ENCODE peak calls at places on chromosome X, in four cellular contexts. One of them, this sample, is unnamed.

GRCh38 chrX:112945796-112946195 is 105.2 kb upstream of the AMOT start:
- DNase-seq in CD8-positive, alpha-beta T cell: no peak
- DNase-seq in GM23248: no peak
- DNase-seq in adipocyte: no peak
- DNase-seq in this sample: no peak

GRCh38 chrX:73262991-73263390 is 48.3 kb upstream of the NAP1L2 start:
- DNase-seq in CD8-positive, alpha-beta T cell: no peak
- DNase-seq in GM23248: peak; percentile 20
- DNase-seq in adipocyte: peak; percentile 10
- DNase-seq in this sample: no peak

GRCh38 chrX:153651540-153652079 is 4.6 kb downstream of the DUSP9 start:
- DNase-seq in CD8-positive, alpha-beta T cell: peak; percentile 44
- DNase-seq in GM23248: peak; percentile 28
- DNase-seq in adipocyte: no peak
- DNase-seq in this sample: no peak

GRCh38 chrX:7233632-7234406 is 85.9 kb upstream of the PUDP start:
- DNase-seq in CD8-positive, alpha-beta T cell: no peak
- DNase-seq in GM23248: no peak
- DNase-seq in adipocyte: peak; percentile 11
- DNase-seq in this sample: no peak

GRCh38 chrX:144612076-144612475 is 635.2 kb upstream of the SPANXN1 start:
- DNase-seq in CD8-positive, alpha-beta T cell: no peak
- DNase-seq in GM23248: no peak
- DNase-seq in adipocyte: no peak
- DNase-seq in this sample: no peak

GRCh38 chrX:13489451-13489850 is 80.0 kb upstream of the EGFL6 start:
- DNase-seq in CD8-positive, alpha-beta T cell: no peak
- DNase-seq in GM23248: peak; percentile 82
- DNase-seq in adipocyte: peak; percentile 61
- DNase-seq in this sample: no peak

GRCh38 chrX:151825927-151826471 is 86.7 kb upstream of the MAGEA4 start:
- DNase-seq in CD8-positive, alpha-beta T cell: no peak
- DNase-seq in GM23248: peak; percentile 90
- DNase-seq in adipocyte: peak; percentile 91
- DNase-seq in this sample: no peak

GRCh38 chrX:105323951-105324350 is 103.5 kb upstream of the TEX13A start:
- DNase-seq in CD8-positive, alpha-beta T cell: no peak
- DNase-seq in GM23248: no peak
- DNase-seq in adipocyte: peak; percentile 59
- DNase-seq in this sample: no peak

GRCh38 chrX:77937291-77937690 is 26.8 kb downstream of the ATP7A start:
- DNase-seq in CD8-positive, alpha-beta T cell: no peak
- DNase-seq in GM23248: peak; percentile 23
- DNase-seq in adipocyte: peak; percentile 47
- DNase-seq in this sample: no peak

GRCh38 chrX:152656890-152657289 is 19.2 kb downstream of the GABRQ start:
- DNase-seq in CD8-positive, alpha-beta T cell: no peak
- DNase-seq in GM23248: no peak
- DNase-seq in adipocyte: no peak
- DNase-seq in this sample: no peak

GRCh38 chrX:110462957-110463356 is 104.3 kb downstream of the RTL9 start:
- DNase-seq in CD8-positive, alpha-beta T cell: no peak
- DNase-seq in GM23248: peak; percentile 14
- DNase-seq in adipocyte: no peak
- DNase-seq in this sample: no peak

GRCh38 chrX:145549476-145549875 is 268.2 kb upstream of the SLITRK2 start:
- DNase-seq in CD8-positive, alpha-beta T cell: no peak
- DNase-seq in GM23248: no peak
- DNase-seq in adipocyte: no peak
- DNase-seq in this sample: no peak

GRCh38 chrX:25344191-25344936 is 328.6 kb upstream of the ARX start:
- DNase-seq in CD8-positive, alpha-beta T cell: no peak
- DNase-seq in GM23248: no peak
- DNase-seq in adipocyte: no peak
- DNase-seq in this sample: no peak

GRCh38 chrX:152632445-152633097 is 5.1 kb upstream of the GABRQ start:
- DNase-seq in CD8-positive, alpha-beta T cell: no peak
- DNase-seq in GM23248: peak; percentile 49
- DNase-seq in adipocyte: peak; percentile 76
- DNase-seq in this sample: peak; percentile 26

GRCh38 chrX:139933904-139934303 is 1.1 kb upstream of the ATP11C start:
- DNase-seq in CD8-positive, alpha-beta T cell: no peak
- DNase-seq in GM23248: no peak
- DNase-seq in adipocyte: no peak
- DNase-seq in this sample: peak; percentile 19

GRCh38 chrX:70476934-70477733 is 32.5 kb downstream of the DLG3 start:
- DNase-seq in CD8-positive, alpha-beta T cell: no peak
- DNase-seq in GM23248: peak; percentile 56
- DNase-seq in adipocyte: peak; percentile 68
- DNase-seq in this sample: peak; percentile 82

GRCh38 chrX:28590394-28590793 is 3.1 kb downstream of the IL1RAPL1 start:
- DNase-seq in CD8-positive, alpha-beta T cell: no peak
- DNase-seq in GM23248: no peak
- DNase-seq in adipocyte: peak; percentile 13
- DNase-seq in this sample: no peak

GRCh38 chrX:28586891-28587635 is at the start of gene IL1RAPL1:
- DNase-seq in CD8-positive, alpha-beta T cell: no peak
- DNase-seq in GM23248: peak; percentile 38
- DNase-seq in adipocyte: peak; percentile 73
- DNase-seq in this sample: peak; percentile 11

GRCh38 chrX:28589048-28589447 is 1.8 kb downstream of the IL1RAPL1 start:
- DNase-seq in CD8-positive, alpha-beta T cell: no peak
- DNase-seq in GM23248: no peak
- DNase-seq in adipocyte: no peak
- DNase-seq in this sample: no peak

GRCh38 chrX:28595346-28595745 is 8.1 kb downstream of the IL1RAPL1 start:
- DNase-seq in CD8-positive, alpha-beta T cell: no peak
- DNase-seq in GM23248: no peak
- DNase-seq in adipocyte: no peak
- DNase-seq in this sample: no peak

DNA sequence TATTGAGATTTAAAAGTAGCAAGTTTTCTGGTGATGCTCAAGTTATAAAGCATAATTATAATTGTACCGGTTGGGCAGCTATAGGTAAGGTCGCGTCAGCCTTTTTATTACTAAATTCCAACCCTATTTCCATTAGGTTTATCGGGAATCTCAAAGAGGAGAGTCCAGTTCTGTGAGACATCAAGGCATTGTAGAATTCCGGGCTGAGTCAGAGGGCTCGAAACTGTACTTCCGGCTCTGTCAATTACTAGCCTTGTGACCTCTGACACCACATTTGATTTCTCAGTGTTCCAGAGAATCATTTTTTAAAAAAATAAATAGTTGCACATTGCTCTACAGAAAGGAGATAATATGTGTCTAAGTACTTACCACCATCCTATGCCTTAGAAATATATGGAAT is 4.3 kb downstream of the IL1RAPL1 start:
- DNase-seq in CD8-positive, alpha-beta T cell: no peak
- DNase-seq in GM23248: no peak
- DNase-seq in adipocyte: no peak
- DNase-seq in this sample: no peak
- H3K4me3 ChIP-seq in CD8-positive, alpha-beta T cell: no peak overlapping the region
- H3K4me3 ChIP-seq in GM23248: no peak overlapping the region
- H3K4me3 ChIP-seq in adipocyte: no peak overlapping the region
- H3K4me3 ChIP-seq in this sample: no peak overlapping the region

DNA sequence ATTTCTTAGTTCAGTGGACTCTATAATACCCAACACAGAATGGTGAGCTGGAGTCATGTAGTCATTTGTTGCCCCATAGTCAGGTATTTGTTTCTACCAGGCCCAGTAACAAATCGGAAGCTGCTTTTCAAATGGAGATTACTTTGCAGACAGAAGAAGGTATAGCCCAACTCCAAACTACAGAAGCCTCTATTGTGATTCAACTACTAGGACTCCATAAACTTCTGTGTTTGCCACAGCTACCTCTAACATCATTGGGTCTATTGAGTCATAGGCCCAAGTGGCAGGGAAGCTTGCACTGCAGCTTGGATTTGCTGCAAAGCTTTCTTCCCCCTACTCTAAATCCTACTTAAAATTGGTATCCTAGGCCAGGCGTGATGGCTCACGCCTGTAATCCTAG is 148.8 kb upstream of the STK26 start:
- DNase-seq in CD8-positive, alpha-beta T cell: no peak
- DNase-seq in GM23248: no peak
- DNase-seq in adipocyte: no peak
- DNase-seq in this sample: no peak
- H3K4me3 ChIP-seq in CD8-positive, alpha-beta T cell: no peak overlapping the region
- H3K4me3 ChIP-seq in GM23248: no peak overlapping the region
- H3K4me3 ChIP-seq in adipocyte: no peak overlapping the region
- H3K4me3 ChIP-seq in this sample: no peak overlapping the region

DNA sequence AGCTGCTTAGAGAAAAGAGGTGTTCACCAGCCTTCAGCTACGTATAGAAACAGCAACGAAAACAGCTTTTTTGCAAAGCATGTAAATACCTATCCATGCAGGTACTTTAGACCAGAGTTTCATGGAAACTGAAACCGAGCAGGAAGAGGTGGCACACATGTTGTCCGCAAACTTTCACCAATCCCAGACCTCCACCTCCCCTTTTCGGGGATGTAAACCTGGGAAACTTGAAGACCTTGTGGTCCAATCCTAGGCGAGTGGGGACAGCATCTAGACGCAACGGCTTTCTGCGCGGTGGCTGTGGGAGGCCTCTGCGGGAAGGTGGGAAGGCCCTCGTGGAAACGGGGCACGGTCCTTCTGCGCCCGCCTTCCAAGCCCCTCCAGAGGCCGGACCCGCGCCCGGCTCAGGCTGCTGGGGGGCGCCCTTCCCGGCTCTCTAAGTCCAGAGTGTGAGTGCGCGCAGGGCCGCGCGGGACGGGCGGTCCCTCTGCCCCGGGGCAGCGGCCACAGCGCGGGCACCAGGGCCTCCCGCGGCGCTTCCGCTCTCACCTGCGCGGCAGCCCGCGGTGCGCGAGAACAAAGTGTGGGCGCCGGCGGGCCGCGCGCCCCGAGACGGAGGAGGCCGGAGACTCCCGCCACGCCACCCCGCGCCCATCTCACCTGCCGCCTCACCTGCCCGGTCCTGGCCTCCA is 831 bp upstream of the SHROOM2 start:
- DNase-seq in CD8-positive, alpha-beta T cell: no peak
- DNase-seq in GM23248: no peak
- DNase-seq in adipocyte: no peak
- DNase-seq in this sample: peak; percentile 43
- H3K4me3 ChIP-seq in CD8-positive, alpha-beta T cell: no peak overlapping the region
- H3K4me3 ChIP-seq in GM23248: no peak overlapping the region
- H3K4me3 ChIP-seq in adipocyte: no peak overlapping the region
- H3K4me3 ChIP-seq in this sample: peak overlapping the region; percentile 12

GRCh38 chrX:10773318-10773717 is 152.9 kb upstream of the MID1 start:
- DNase-seq in CD8-positive, alpha-beta T cell: no peak
- DNase-seq in GM23248: no peak
- DNase-seq in adipocyte: no peak
- DNase-seq in this sample: no peak

GRCh38 chrX:10769165-10769564 is 148.8 kb upstream of the MID1 start:
- DNase-seq in CD8-positive, alpha-beta T cell: no peak
- DNase-seq in GM23248: peak; percentile 71
- DNase-seq in adipocyte: peak; percentile 73
- DNase-seq in this sample: no peak

DNA sequence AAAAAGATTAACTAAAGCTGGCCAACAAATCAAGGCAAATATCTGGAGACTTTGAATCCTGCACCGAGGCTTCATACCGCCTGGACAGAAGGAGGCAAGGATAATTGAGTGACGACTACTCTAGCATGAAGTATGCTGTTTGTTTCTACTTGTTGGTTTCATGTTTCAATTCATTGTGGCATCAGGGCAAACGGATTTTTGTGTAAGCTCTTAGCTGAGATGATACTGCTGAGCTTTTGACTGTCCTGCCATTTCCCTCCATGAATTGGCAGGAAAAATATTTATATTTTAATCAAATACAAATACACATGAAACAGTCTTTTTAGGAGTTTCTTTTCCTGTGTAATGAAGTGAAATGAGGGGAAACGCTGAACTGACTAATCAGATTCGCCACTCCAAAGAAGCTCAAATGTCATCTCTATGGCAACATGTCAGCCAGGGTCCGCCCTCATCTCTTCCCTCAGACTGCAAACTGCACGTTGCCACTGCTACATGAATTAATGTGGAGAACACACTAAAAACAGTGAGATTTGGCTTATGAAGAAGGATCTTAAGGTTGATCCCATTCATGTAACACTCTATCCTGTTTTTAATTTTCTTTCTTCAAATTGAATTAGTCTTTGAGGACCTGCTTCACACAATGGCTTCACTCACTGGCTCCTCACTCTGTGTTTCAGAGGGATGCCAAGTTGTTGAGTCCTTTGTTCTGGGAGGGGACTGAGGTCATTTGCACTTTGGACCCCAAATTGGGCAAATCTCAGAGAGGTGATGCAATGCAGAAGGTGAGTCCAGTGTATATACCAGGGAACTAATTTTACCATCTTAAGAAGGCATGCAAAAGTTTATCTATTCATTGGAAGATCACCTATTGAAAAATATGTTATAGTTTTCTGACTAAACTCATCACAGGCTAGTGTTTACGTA is 149.6 kb upstream of the MID1 start:
- DNase-seq in CD8-positive, alpha-beta T cell: no peak
- DNase-seq in GM23248: peak; percentile 57
- DNase-seq in adipocyte: peak; percentile 66
- DNase-seq in this sample: no peak
- H3K4me3 ChIP-seq in CD8-positive, alpha-beta T cell: no peak overlapping the region
- H3K4me3 ChIP-seq in GM23248: peak overlapping the region; percentile 64
- H3K4me3 ChIP-seq in adipocyte: peak overlapping the region; percentile 70
- H3K4me3 ChIP-seq in this sample: no peak overlapping the region

GRCh38 chrX:119468930-119469635 is 839 bp downstream of the SLC25A5 start:
- DNase-seq in CD8-positive, alpha-beta T cell: peak; percentile 90
- DNase-seq in GM23248: peak; percentile 90
- DNase-seq in adipocyte: peak; percentile 92
- DNase-seq in this sample: peak; percentile 91
- H3K4me3 ChIP-seq in CD8-positive, alpha-beta T cell: peak overlapping the region; percentile 86
- H3K4me3 ChIP-seq in GM23248: peak overlapping the region; percentile 99
- H3K4me3 ChIP-seq in adipocyte: peak overlapping the region; percentile 89
- H3K4me3 ChIP-seq in this sample: peak overlapping the region; percentile 51